ENCODE peak calls at places on chromosomes 16 and 17, in six cellular contexts. G is K562, Y is stomach, U is H1, L is spleen, J is SK-N-MC. E is an unnamed sample.

GRCh38 chr16:57742543-57742942 is 7.0 kb downstream of the KATNB1 start:
- DNase-seq in G (no peak), Y (no peak), U (no peak), L (no peak), J (peak; percentile 70), E (no peak)

GRCh38 chr16:88633684-88634140 is 4.7 kb upstream of the IL17C start:
- DNase-seq in G (peak; percentile 61), Y (peak; percentile 52), U (no peak), L (peak; percentile 91), J (no peak), E (no peak)

GRCh38 chr17:28057731-28058246 is 15.3 kb downstream of the NLK start:
- DNase-seq in G (no peak), Y (no peak), U (no peak), L (no peak), J (no peak), E (no peak)

GRCh38 chr17:15271731-15272130 is 6.6 kb upstream of the PMP22 start:
- DNase-seq in G (no peak), Y (no peak), U (no peak), L (no peak), J (no peak), E (no peak)

GRCh38 chr17:62045517-62045916 is 19.6 kb downstream of the MED13 start:
- DNase-seq in G (no peak), Y (no peak), U (no peak), L (no peak), J (no peak), E (no peak)

GRCh38 chr17:545156-545555 is 169.5 kb downstream of the VPS53 start:
- DNase-seq in G (no peak), Y (no peak), U (no peak), L (no peak), J (no peak), E (no peak)

GRCh38 chr17:14019186-14019956 is 49.9 kb upstream of the COX10 start:
- DNase-seq in G (peak; percentile 9), Y (no peak), U (no peak), L (no peak), J (no peak), E (no peak)

GRCh38 chr17:65567566-65567965 is 6.1 kb upstream of the AXIN2 start:
- DNase-seq in G (no peak), Y (no peak), U (no peak), L (no peak), J (no peak), E (no peak)

GRCh38 chr17:29663155-29663554 is 40.4 kb upstream of the CORO6 start:
- DNase-seq in G (no peak), Y (no peak), U (no peak), L (no peak), J (no peak), E (no peak)

GRCh38 chr17:39144414-39144813 is 7.0 kb downstream of the PLXDC1 start:
- DNase-seq in G (no peak), Y (peak; percentile 90), U (no peak), L (no peak), J (no peak), E (no peak)

GRCh38 chr16:69073181-69073669 is 32.2 kb upstream of the HAS3 start:
- DNase-seq in G (no peak), Y (no peak), U (no peak), L (no peak), J (no peak), E (peak; percentile 87)

GRCh38 chr16:84049403-84050060 is 6.9 kb upstream of the SLC38A8 start:
- DNase-seq in G (no peak), Y (no peak), U (no peak), L (peak; percentile 59), J (no peak), E (no peak)

GRCh38 chr17:11950771-11951519 is 46.3 kb downstream of the ZNF18 start:
- DNase-seq in G (peak; percentile 33), Y (no peak), U (no peak), L (no peak), J (no peak), E (no peak)

GRCh38 chr17:61689610-61690180 is 98.7 kb upstream of the NACA2 start:
- DNase-seq in G (no peak), Y (no peak), U (no peak), L (no peak), J (no peak), E (no peak)

GRCh38 chr16:55651841-55652824 is 3.7 kb upstream of the SLC6A2 start:
- DNase-seq in G (no peak), Y (no peak), U (no peak), L (no peak), J (no peak), E (no peak)

GRCh38 chr16:81238296-81239011 is at the start of gene BCO1:
- DNase-seq in G (no peak), Y (peak; percentile 56), U (no peak), L (peak; percentile 11), J (no peak), E (no peak)

GRCh38 chr17:5209396-5209795 is 17.7 kb upstream of the ZNF594 start:
- DNase-seq in G (no peak), Y (no peak), U (no peak), L (peak; percentile 30), J (no peak), E (no peak)

DNA sequence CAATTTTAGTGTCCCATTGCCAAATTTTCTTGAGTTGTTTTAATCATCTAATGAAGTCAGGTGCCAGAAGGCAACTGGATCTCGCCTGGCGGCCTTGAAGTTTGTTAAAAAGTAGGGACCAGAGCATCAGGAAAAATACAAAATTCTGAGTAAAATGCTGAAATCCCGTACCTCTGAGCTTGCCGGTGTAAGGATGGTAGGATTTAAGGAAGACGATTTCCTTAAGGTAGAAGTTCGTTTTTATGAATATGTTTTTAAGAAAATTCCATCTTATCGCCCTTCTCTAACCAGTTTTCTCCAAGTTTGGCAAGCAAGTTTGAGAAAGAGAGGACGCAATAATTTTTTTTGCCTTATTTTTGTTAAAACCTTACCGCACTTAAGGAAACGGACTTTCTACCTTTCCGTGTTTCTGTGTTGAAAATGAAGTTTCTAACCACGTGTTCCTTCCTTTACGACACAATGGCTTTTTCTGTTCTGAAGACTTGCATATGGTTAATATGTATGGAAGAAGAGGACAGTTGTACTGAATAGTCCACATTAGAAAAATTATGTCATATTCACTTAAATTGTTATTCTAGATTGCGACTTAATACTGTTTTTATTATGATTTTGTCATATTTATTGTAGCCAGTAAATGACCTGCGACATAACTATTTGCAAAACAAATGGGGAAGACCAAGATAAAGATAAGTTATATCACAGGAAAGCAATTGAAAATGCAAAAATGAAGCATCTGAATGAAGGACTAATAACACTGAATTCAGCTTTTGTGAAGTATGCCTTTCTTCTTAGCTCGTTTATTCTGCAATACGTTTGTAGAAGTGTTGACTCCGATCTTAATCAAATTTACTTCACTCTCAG is 886 bp downstream of the ATF7IP2 start:
- DNase-seq in G (no peak), Y (no peak), U (no peak), L (no peak), J (no peak), E (no peak)
- H3K9me3 ChIP-seq in G (peaks cover 8% of the 10 kb centered on the region), Y (no peaks in the 10 kb centered on the region), U (no peaks in the 10 kb centered on the region), L (peaks cover 10% of the 10 kb centered on the region), J (peaks cover 3% of the 10 kb centered on the region), E (no peaks in the 10 kb centered on the region)

DNA sequence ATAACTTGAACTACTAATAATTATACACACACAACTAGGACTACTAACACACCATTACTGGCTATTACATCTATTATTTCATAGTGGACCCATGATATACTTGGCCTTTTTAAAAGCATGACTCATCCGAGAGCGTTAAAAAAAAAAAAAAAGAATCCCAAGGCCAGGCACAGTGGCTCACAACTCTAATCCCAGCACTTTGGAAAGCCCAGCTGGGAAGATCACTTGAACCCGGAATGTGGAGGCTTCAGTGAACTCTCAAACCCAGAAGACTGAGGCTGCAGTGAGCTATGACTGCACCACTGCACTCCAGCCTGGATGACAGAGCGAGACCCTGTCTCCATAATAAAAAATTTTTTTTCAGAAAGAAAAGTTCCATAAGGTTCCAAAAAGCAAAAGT is 3.1 kb downstream of the GLG1 start:
- DNase-seq in G (no peak), Y (no peak), U (no peak), L (no peak), J (no peak), E (no peak)
- H3K4me3 ChIP-seq in G (peak overlapping the region; percentile 99), Y (no peak overlapping the region), U (no peak overlapping the region), L (no peak overlapping the region), J (peak overlapping the region; percentile 91), E (no peak overlapping the region)

DNA sequence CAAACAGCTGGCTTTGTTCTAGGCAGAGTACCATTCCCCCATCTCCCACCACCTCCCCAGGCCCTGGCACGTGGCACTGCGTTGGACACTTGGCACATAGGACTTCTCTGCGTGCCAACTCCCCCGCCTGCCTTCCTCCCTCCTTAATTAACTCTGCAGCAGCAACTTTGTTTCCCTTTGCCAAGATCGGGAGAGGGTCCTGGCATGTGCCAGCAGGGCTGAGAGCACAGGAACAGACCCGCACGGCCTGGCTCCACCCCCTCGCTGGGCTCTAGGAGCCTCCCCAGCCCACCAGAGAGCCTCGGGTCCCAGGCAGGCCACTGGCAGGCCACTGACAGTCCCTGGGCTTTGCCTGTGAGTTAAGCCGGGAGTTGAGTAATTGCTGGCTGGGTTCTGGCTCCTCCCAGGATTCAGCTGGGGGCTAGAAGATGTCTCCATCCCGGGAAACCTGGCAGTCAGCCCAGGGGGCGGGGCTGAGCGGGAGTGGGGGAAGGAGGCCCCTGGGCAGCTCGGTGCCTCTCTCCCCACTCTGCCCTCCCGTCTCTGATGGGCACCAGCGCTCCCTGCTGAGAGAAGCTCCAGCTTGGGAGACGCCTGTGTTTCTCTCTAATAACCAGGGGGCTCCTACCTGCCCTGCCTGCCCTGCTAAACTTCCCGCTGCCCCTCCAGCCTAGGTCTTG is 224.0 kb upstream of the TNRC6C start:
- DNase-seq in G (peak; percentile 73), Y (peak; percentile 53), U (no peak), L (no peak), J (peak; percentile 56), E (no peak)
- TF ChIP-seq POLR2AphosphoS5 in G (no peak), Y (no peak), U (no peak), L (peak; percentile 54), J (peak; percentile 47), E (no peak)

GRCh38 chr16:65773319-65773874 is 593.1 kb upstream of the CDH5 start:
- DNase-seq in G (no peak), Y (no peak), U (no peak), L (no peak), J (no peak), E (no peak)
- H3K9me3 ChIP-seq in G (peaks cover 19% of the 10 kb centered on the region), Y (peaks cover 26% of the 10 kb centered on the region), U (peaks cover 27% of the 10 kb centered on the region), L (peaks cover 27% of the 10 kb centered on the region), J (no peaks in the 10 kb centered on the region), E (no peaks in the 10 kb centered on the region)

E was measured in Panc1.